ENCODE peak calls at places on chromosomes 16 and 17, in eight cellular contexts. A is uterus, Y is WERI-Rb-1, Q is kidney epithelial cell, R is fibroblast of lung, Z is right atrium auricular region, B is body of pancreas, S is bronchial epithelial cell. X is an unnamed sample. For H3K27me3, the result is how much of the 10 kb centered on the place peaks cover.

GRCh38 chr17:77349976-77350830 is 209.4 kb downstream of the SEC14L1 start:
- DNase-seq in Z (peak), S (no peak), Q (no peak), Y (peak), R (peak), A (peak), B (no peak), X (peak)

GRCh38 chr17:61385091-61385868 is 14.4 kb upstream of the TBX2 start:
- DNase-seq in S (no peak), R (no peak), Y (no peak), Z (no peak), A (no peak), Q (no peak), B (no peak), X (no peak)

GRCh38 chr17:71519285-71519684 is 601.5 kb upstream of the SOX9 start:
- DNase-seq in Q (peak), B (no peak), Z (no peak), A (no peak), Y (no peak), R (no peak), S (peak), X (no peak)

GRCh38 chr17:62724398-62725146 is 83.5 kb downstream of the MARCHF10 start:
- DNase-seq in Y (no peak), A (no peak), R (no peak), Q (no peak), B (no peak), Z (no peak), S (peak), X (no peak)

GRCh38 chr16:71610447-71610846 is 15.5 kb upstream of the MARVELD3 start:
- DNase-seq in A (no peak), R (no peak), Y (no peak), Z (no peak), Q (no peak), B (no peak), S (no peak), X (no peak)

GRCh38 chr16:14105976-14106375 is 34.9 kb downstream of the MRTFB start:
- DNase-seq in B (no peak), A (no peak), Q (no peak), Y (no peak), Z (no peak), S (no peak), R (no peak), X (no peak)

GRCh38 chr17:4899341-4900230 is at the start of gene C17orf107:
- DNase-seq in S (peak), B (peak), Q (no peak), Z (peak), R (peak), A (peak), Y (no peak), X (peak)

GRCh38 chr16:66261826-66262225 is 104.7 kb upstream of the CDH5 start:
- DNase-seq in B (no peak), Z (no peak), A (no peak), Q (no peak), Y (no peak), S (no peak), R (no peak), X (no peak)

GRCh38 chr17:55219939-55220338 is 44.8 kb upstream of the HLF start:
- DNase-seq in R (peak), S (no peak), Y (no peak), Q (no peak), B (no peak), A (no peak), Z (no peak), X (no peak)

GRCh38 chr16:81445143-81445922 is 725 bp downstream of the CMIP start:
- DNase-seq in A (peak), Q (no peak), B (peak), R (no peak), Z (no peak), S (no peak), Y (peak), X (peak)

GRCh38 chr17:67800495-67800928 is 24.8 kb upstream of the BPTF start:
- DNase-seq in Q (peak), A (peak), B (peak), Z (peak), Y (peak), R (peak), S (peak), X (peak)

GRCh38 chr17:43905985-43906852 is 1.1 kb downstream of the MPP2 start:
- DNase-seq in A (peak), Z (peak), Q (no peak), Y (peak), R (peak), S (no peak), B (peak), X (peak)

GRCh38 chr16:15829460-15829859 is 27.4 kb downstream of the MYH11 start:
- DNase-seq in S (no peak), Q (no peak), Y (no peak), Z (peak), R (peak), B (no peak), A (peak), X (peak)

GRCh38 chr17:28925912-28926365 is 23.1 kb upstream of the DHRS13 start:
- DNase-seq in S (peak), Q (peak), B (no peak), Z (no peak), A (no peak), R (peak), Y (no peak), X (no peak)

GRCh38 chr17:58313815-58314705 is 14.5 kb downstream of the TSPOAP1 start:
- DNase-seq in R (no peak), A (no peak), S (no peak), Y (peak), Z (no peak), B (no peak), Q (no peak), X (no peak)

GRCh38 chr17:72903522-72903921 is 189.0 kb downstream of the SLC39A11 start:
- DNase-seq in Y (no peak), Z (no peak), B (no peak), S (no peak), Q (no peak), A (no peak), R (no peak), X (no peak)

GRCh38 chr17:48992433-48992832 is 4.8 kb upstream of the IGF2BP1 start:
- DNase-seq in Q (no peak), Y (no peak), S (no peak), R (no peak), Z (no peak), A (no peak), B (no peak), X (no peak)
- H3K27me3 ChIP-seq in Q (under half), Y (under half), S (under half), R (under half), Z (half or more), A (under half), B (under half), X (under half)

GRCh38 chr17:82865996-82866395 is 26.2 kb upstream of the ZNF750 start:
- DNase-seq in A (no peak), B (no peak), S (peak), Q (no peak), Z (no peak), Y (no peak), R (no peak), X (no peak)

GRCh38 chr17:82866521-82867214 is 26.8 kb upstream of the ZNF750 start:
- DNase-seq in B (no peak), Z (no peak), Y (no peak), A (peak), S (peak), R (peak), Q (no peak), X (peak)

GRCh38 chr17:82868715-82869131 is 28.9 kb upstream of the ZNF750 start:
- DNase-seq in Q (no peak), A (no peak), Y (no peak), S (no peak), Z (no peak), B (no peak), R (no peak), X (no peak)

GRCh38 chr17:82869536-82869935 is 29.7 kb upstream of the ZNF750 start:
- DNase-seq in Y (no peak), Q (no peak), B (no peak), A (no peak), Z (no peak), R (no peak), S (no peak), X (no peak)

DNA sequence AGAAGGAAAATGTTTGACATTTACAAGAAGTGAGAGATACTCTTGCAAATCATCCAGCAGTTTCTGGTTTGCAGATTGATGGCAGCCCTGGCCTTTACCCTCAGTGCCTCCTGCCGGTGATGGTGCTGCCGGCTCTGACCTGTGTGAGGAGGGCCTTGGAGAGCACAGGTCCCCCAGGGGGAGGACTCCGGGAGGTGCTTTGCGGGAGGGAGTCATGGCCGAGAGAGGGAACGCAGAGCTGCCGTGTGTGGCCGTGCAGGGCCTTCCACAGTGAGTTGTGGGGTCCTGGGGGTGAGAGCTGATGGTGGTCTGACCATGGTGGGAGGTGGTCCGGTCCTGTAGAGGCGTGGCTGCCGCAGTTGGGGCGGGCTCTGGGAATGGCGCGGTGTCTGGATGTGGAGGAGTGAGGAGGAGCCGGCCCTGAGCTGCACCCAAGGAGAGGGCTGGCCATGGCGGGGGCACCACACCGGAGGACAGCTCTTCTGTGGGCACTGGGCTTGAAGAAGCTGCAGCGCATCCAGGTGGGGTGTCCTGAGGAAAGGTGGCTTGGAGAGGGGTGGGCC is 28.0 kb upstream of the ZNF750 start:
- DNase-seq in Z (no peak), S (no peak), R (no peak), Q (no peak), B (no peak), A (no peak), Y (no peak), X (no peak)
- H3K4me3 ChIP-seq in Z (no peak), S (no peak), R (no peak), Q (no peak), B (no peak), A (no peak), Y (no peak), X (no peak)

GRCh38 chr17:75676461-75676860 is 9.3 kb downstream of the SAP30BP start:
- DNase-seq in Z (no peak), R (no peak), S (no peak), Q (no peak), A (no peak), B (no peak), Y (no peak), X (no peak)
- TF ChIP-seq CTCF in Z (no peak), R (no peak), S (no peak), Q (no peak), A (no peak), B (no peak), Y (no peak), X (no peak)

DNA sequence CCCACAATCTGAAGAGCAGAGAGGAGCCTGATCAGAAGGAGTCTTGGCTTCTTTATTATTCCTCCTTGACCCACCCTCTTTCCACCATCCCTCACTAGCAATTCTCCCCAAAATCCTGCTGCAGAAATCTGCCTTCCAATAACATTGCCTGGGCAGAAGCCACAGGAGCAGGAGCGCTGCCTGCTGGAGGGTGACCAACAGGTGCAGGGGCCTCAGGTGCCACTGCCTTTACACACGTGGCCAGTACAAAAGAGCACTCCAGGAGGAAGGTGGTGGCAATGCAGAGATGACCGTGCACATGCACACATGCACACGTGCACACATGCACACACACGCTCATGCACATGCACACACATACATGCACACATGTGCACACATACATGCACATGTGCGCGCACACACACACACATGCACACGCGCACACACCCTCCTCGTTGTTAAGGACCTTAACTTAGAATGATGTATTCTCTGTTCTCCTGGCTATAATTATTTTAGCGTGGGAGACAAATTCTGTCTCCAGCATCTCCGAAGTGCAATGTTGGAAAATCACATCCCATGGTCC is 12.8 kb downstream of the RBFOX3 start:
- DNase-seq in Q (no peak), S (no peak), B (no peak), Z (no peak), Y (no peak), R (no peak), A (no peak), X (no peak)
- H3K27me3 ChIP-seq in Q (under half), S (under half), B (under half), Z (under half), Y (under half), R (under half), A (under half), X (under half)

GRCh38 chr17:56975656-56976055 is 2.3 kb upstream of the SCPEP1 start:
- DNase-seq in Y (no peak), A (no peak), B (no peak), S (no peak), R (no peak), Z (no peak), Q (no peak), X (no peak)

GRCh38 chr17:56977673-56978395 is at the start of gene SCPEP1:
- DNase-seq in R (peak), Z (peak), A (peak), Y (peak), B (peak), S (peak), Q (peak), X (peak)

GRCh38 chr17:56976941-56977570 is 875 bp upstream of the SCPEP1 start:
- DNase-seq in A (no peak), Z (peak), S (no peak), Y (no peak), B (no peak), R (no peak), Q (no peak), X (no peak)

GRCh38 chr17:56979091-56979480 is 1.2 kb downstream of the SCPEP1 start:
- DNase-seq in Z (peak), R (no peak), Q (no peak), S (peak), A (no peak), B (no peak), Y (no peak), X (no peak)

GRCh38 chr17:56978441-56979090 is 635 bp downstream of the SCPEP1 start:
- DNase-seq in Q (no peak), R (peak), B (no peak), S (peak), Y (no peak), Z (peak), A (no peak), X (no peak)
- H3K4me3 ChIP-seq in Q (peak), R (peak), B (peak), S (peak), Y (peak), Z (peak), A (peak), X (peak)

GRCh38 chr17:75430159-75430748 is 24.8 kb upstream of the GRB2 start:
- DNase-seq in Q (peak), S (no peak), Z (no peak), R (no peak), Y (no peak), A (no peak), B (no peak), X (peak)

GRCh38 chr17:75428775-75429469 is 23.4 kb upstream of the GRB2 start:
- DNase-seq in S (peak), Q (no peak), Z (no peak), B (no peak), A (no peak), R (peak), Y (peak), X (no peak)

DNA sequence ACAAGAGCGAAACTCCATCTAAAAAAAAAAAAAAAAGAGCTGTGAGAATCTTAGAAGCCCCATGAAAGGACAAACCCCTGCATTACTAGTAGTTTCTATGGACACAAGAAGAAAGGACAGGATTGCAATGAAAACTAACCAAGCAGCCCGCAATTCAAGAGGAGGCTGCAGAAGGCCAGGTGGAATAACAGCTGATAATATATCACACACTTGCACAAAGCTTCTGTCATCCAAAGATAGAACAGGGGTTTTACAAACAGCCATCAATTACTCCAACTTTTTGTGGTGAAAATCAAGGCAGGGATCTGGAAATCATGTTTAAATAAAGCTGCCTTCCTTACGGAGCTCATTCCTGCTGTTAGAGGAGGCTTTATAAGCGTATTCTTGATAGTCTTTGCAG is 23.2 kb upstream of the TMEM94 start:
- DNase-seq in S (no peak), R (no peak), Q (no peak), Z (no peak), B (no peak), A (no peak), Y (no peak), X (no peak)
- TF ChIP-seq CTCF in S (no peak), R (no peak), Q (no peak), Z (no peak), B (no peak), A (no peak), Y (no peak), X (no peak)

DNA sequence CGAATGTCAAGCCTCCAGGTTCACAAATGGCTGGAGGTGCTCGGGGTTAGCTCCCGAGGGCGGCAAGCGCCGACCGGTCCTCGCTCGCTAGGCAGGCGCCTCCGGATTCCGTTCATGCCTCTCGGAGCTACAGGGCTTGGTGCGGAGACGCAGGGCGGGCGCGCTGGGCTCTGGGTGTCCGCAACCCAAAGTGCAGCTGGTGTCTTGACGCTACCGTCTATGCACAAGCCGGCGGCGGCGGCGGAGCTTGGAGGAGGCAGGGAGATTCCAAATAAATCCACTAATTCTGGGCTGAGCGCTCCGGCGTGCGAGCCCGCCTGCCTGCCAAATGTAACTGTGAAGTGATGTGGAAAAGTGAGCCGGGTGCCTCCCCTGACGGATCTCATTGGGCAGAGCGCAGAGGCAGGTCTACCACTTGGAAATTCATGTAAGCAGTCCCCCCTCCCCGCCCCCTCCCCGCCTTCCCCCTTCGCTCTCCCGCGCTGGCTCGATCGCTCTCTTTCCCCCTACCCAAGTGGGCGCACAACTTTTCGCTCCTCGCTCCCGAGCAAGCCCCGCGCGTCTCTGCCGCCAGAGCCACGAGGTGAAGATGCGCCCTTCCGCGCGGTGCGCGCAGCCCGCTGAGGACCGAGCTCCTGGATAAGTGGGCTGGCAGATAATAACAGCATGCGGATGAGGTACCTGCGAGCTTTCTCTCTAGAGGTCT is at the start of gene CDH8:
- DNase-seq in Q (no peak), R (no peak), B (no peak), S (no peak), Y (no peak), Z (no peak), A (no peak), X (peak)
- H3K27me3 ChIP-seq in Q (under half), R (under half), B (under half), S (under half), Y (half or more), Z (under half), A (under half), X (under half)

DNA sequence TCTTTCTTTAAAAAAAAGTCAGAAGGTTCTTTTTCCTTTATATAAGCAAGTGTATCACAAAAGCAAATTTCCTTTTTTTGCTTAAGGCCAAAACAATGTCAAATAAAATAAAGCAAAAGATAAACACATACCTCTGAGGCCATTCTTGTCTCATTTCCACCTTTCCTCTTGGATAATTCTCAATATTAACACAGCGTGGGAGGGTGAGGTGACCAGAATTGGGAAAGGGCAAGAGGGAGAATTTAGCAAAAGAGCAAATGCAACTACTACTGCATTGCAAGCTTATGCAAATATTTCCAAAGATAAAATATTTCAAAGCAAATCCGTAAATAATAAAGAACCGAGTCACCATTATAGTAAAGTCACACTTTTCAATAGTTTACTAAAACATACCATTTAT is 153.4 kb upstream of the PSMD7 start:
- DNase-seq in A (no peak), Z (no peak), S (no peak), R (no peak), Y (no peak), B (no peak), Q (no peak), X (no peak)
- H3K4me3 ChIP-seq in A (no peak), Z (no peak), S (no peak), R (no peak), Y (no peak), B (no peak), Q (no peak), X (no peak)